ENCODE peak calls at places on chromosomes 16 and 17, in ten cellular contexts. One of them, this sample, is unnamed.

GRCh38 chr16:19912445-19913305 is 28.0 kb upstream of the GPRC5B start:
- DNase-seq in lower leg skin: no peak
- DNase-seq in GM12865: no peak
- DNase-seq in fibroblast of pulmonary artery: peak
- DNase-seq in fibroblast of mammary gland: peak
- DNase-seq in MM.1S: no peak
- DNase-seq in left ventricle myocardium inferior: no peak
- DNase-seq in CD4-positive, alpha-beta T cell: no peak
- DNase-seq in astrocyte of the spinal cord: no peak
- DNase-seq in neural progenitor cell: no peak
- DNase-seq in this sample: no peak

GRCh38 chr17:67245694-67246397 is 850 bp upstream of the HELZ start:
- DNase-seq in lower leg skin: no peak
- DNase-seq in GM12865: peak
- DNase-seq in fibroblast of pulmonary artery: no peak
- DNase-seq in fibroblast of mammary gland: no peak
- DNase-seq in MM.1S: no peak
- DNase-seq in left ventricle myocardium inferior: peak
- DNase-seq in CD4-positive, alpha-beta T cell: peak
- DNase-seq in astrocyte of the spinal cord: no peak
- DNase-seq in neural progenitor cell: peak
- DNase-seq in this sample: peak

GRCh38 chr17:29379084-29379811 is 10.9 kb upstream of the TAOK1 start:
- DNase-seq in lower leg skin: peak
- DNase-seq in GM12865: no peak
- DNase-seq in fibroblast of pulmonary artery: no peak
- DNase-seq in fibroblast of mammary gland: no peak
- DNase-seq in MM.1S: no peak
- DNase-seq in left ventricle myocardium inferior: no peak
- DNase-seq in CD4-positive, alpha-beta T cell: no peak
- DNase-seq in astrocyte of the spinal cord: no peak
- DNase-seq in neural progenitor cell: peak
- DNase-seq in this sample: no peak

GRCh38 chr17:7435676-7436555 is 681 bp downstream of the TMEM102 start:
- DNase-seq in lower leg skin: peak
- DNase-seq in GM12865: peak
- DNase-seq in fibroblast of pulmonary artery: no peak
- DNase-seq in fibroblast of mammary gland: no peak
- DNase-seq in MM.1S: peak
- DNase-seq in left ventricle myocardium inferior: peak
- DNase-seq in CD4-positive, alpha-beta T cell: peak
- DNase-seq in astrocyte of the spinal cord: no peak
- DNase-seq in neural progenitor cell: peak
- DNase-seq in this sample: no peak

GRCh38 chr17:55735784-55736405 is 13.2 kb upstream of the TMEM100 start:
- DNase-seq in lower leg skin: peak
- DNase-seq in GM12865: peak
- DNase-seq in fibroblast of pulmonary artery: peak
- DNase-seq in fibroblast of mammary gland: peak
- DNase-seq in MM.1S: peak
- DNase-seq in left ventricle myocardium inferior: no peak
- DNase-seq in CD4-positive, alpha-beta T cell: no peak
- DNase-seq in astrocyte of the spinal cord: peak
- DNase-seq in neural progenitor cell: peak
- DNase-seq in this sample: peak

GRCh38 chr17:67602974-67603373 is 114.8 kb upstream of the NOL11 start:
- DNase-seq in lower leg skin: no peak
- DNase-seq in GM12865: peak
- DNase-seq in fibroblast of pulmonary artery: peak
- DNase-seq in fibroblast of mammary gland: peak
- DNase-seq in MM.1S: peak
- DNase-seq in left ventricle myocardium inferior: no peak
- DNase-seq in CD4-positive, alpha-beta T cell: peak
- DNase-seq in astrocyte of the spinal cord: peak
- DNase-seq in neural progenitor cell: peak
- DNase-seq in this sample: peak

GRCh38 chr17:49814781-49815496 is 26.5 kb downstream of the KAT7 start:
- DNase-seq in lower leg skin: no peak
- DNase-seq in GM12865: no peak
- DNase-seq in fibroblast of pulmonary artery: no peak
- DNase-seq in fibroblast of mammary gland: no peak
- DNase-seq in MM.1S: no peak
- DNase-seq in left ventricle myocardium inferior: no peak
- DNase-seq in CD4-positive, alpha-beta T cell: no peak
- DNase-seq in astrocyte of the spinal cord: no peak
- DNase-seq in neural progenitor cell: peak
- DNase-seq in this sample: no peak

GRCh38 chr16:68356919-68357286 is 46.1 kb downstream of the PRMT7 start:
- DNase-seq in lower leg skin: no peak
- DNase-seq in GM12865: no peak
- DNase-seq in fibroblast of pulmonary artery: no peak
- DNase-seq in fibroblast of mammary gland: no peak
- DNase-seq in MM.1S: no peak
- DNase-seq in left ventricle myocardium inferior: no peak
- DNase-seq in CD4-positive, alpha-beta T cell: no peak
- DNase-seq in astrocyte of the spinal cord: no peak
- DNase-seq in neural progenitor cell: no peak
- DNase-seq in this sample: no peak

GRCh38 chr16:29673501-29673900 is 5.5 kb upstream of the QPRT start:
- DNase-seq in lower leg skin: no peak
- DNase-seq in GM12865: no peak
- DNase-seq in fibroblast of pulmonary artery: no peak
- DNase-seq in fibroblast of mammary gland: no peak
- DNase-seq in MM.1S: no peak
- DNase-seq in left ventricle myocardium inferior: no peak
- DNase-seq in CD4-positive, alpha-beta T cell: no peak
- DNase-seq in astrocyte of the spinal cord: no peak
- DNase-seq in neural progenitor cell: no peak
- DNase-seq in this sample: no peak

GRCh38 chr16:56679813-56680212 is 2.5 kb upstream of the MT1X start:
- DNase-seq in lower leg skin: no peak
- DNase-seq in GM12865: no peak
- DNase-seq in fibroblast of pulmonary artery: no peak
- DNase-seq in fibroblast of mammary gland: no peak
- DNase-seq in MM.1S: no peak
- DNase-seq in left ventricle myocardium inferior: no peak
- DNase-seq in CD4-positive, alpha-beta T cell: no peak
- DNase-seq in astrocyte of the spinal cord: no peak
- DNase-seq in neural progenitor cell: no peak
- DNase-seq in this sample: no peak

GRCh38 chr16:24522751-24523150 is 16.6 kb upstream of the RBBP6 start:
- DNase-seq in lower leg skin: no peak
- DNase-seq in GM12865: no peak
- DNase-seq in fibroblast of pulmonary artery: no peak
- DNase-seq in fibroblast of mammary gland: no peak
- DNase-seq in MM.1S: no peak
- DNase-seq in left ventricle myocardium inferior: no peak
- DNase-seq in CD4-positive, alpha-beta T cell: no peak
- DNase-seq in astrocyte of the spinal cord: no peak
- DNase-seq in neural progenitor cell: no peak
- DNase-seq in this sample: no peak

GRCh38 chr16:72951916-72952315 is 96.0 kb downstream of the ZFHX3 start:
- DNase-seq in lower leg skin: no peak
- DNase-seq in GM12865: no peak
- DNase-seq in fibroblast of pulmonary artery: no peak
- DNase-seq in fibroblast of mammary gland: no peak
- DNase-seq in MM.1S: no peak
- DNase-seq in left ventricle myocardium inferior: no peak
- DNase-seq in CD4-positive, alpha-beta T cell: no peak
- DNase-seq in astrocyte of the spinal cord: no peak
- DNase-seq in neural progenitor cell: no peak
- DNase-seq in this sample: no peak
- TF ChIP-seq CTCF in lower leg skin: no peak
- TF ChIP-seq CTCF in GM12865: no peak
- TF ChIP-seq CTCF in fibroblast of pulmonary artery: no peak
- TF ChIP-seq CTCF in fibroblast of mammary gland: no peak
- TF ChIP-seq CTCF in MM.1S: no peak
- TF ChIP-seq CTCF in left ventricle myocardium inferior: no peak
- TF ChIP-seq CTCF in CD4-positive, alpha-beta T cell: no peak
- TF ChIP-seq CTCF in astrocyte of the spinal cord: no peak
- TF ChIP-seq CTCF in neural progenitor cell: no peak
- TF ChIP-seq CTCF in this sample: no peak

DNA sequence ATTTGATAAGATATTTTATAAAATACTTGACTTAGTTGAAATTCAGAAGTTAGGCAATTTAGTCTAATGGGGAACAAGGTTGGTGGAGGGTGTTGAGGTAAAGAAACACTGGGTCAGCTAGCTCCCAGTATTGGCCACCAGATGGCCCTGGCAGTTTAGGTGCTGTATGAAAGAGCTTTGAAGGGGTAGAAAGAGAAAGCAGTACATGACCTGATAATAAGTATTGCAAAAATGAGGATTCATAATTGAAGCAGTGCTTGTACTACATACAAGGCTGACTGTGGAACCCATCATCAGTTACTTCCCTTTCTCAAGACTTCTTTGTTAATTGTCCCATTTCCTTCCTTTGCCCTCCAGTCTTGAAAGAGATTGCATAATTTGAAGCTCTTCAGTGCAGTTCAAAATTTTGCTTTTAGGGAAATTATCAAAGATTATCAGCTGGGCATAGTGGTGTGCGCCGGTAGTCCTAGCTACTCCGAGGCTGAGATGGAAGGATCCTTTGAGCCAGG is 29.4 kb downstream of the TANC2 start:
- DNase-seq in lower leg skin: no peak
- DNase-seq in GM12865: peak
- DNase-seq in fibroblast of pulmonary artery: peak
- DNase-seq in fibroblast of mammary gland: peak
- DNase-seq in MM.1S: peak
- DNase-seq in left ventricle myocardium inferior: no peak
- DNase-seq in CD4-positive, alpha-beta T cell: no peak
- DNase-seq in astrocyte of the spinal cord: peak
- DNase-seq in neural progenitor cell: peak
- DNase-seq in this sample: peak
- TF ChIP-seq CTCF in lower leg skin: no peak
- TF ChIP-seq CTCF in GM12865: peak
- TF ChIP-seq CTCF in fibroblast of pulmonary artery: peak
- TF ChIP-seq CTCF in fibroblast of mammary gland: peak
- TF ChIP-seq CTCF in MM.1S: peak
- TF ChIP-seq CTCF in left ventricle myocardium inferior: peak
- TF ChIP-seq CTCF in CD4-positive, alpha-beta T cell: peak
- TF ChIP-seq CTCF in astrocyte of the spinal cord: peak
- TF ChIP-seq CTCF in neural progenitor cell: peak
- TF ChIP-seq CTCF in this sample: peak

GRCh38 chr17:79841369-79842135 is 2.3 kb upstream of the CBX4 start:
- DNase-seq in lower leg skin: no peak
- DNase-seq in GM12865: no peak
- DNase-seq in fibroblast of pulmonary artery: no peak
- DNase-seq in fibroblast of mammary gland: no peak
- DNase-seq in MM.1S: no peak
- DNase-seq in left ventricle myocardium inferior: no peak
- DNase-seq in CD4-positive, alpha-beta T cell: no peak
- DNase-seq in astrocyte of the spinal cord: no peak
- DNase-seq in neural progenitor cell: peak
- DNase-seq in this sample: no peak
- TF ChIP-seq CTCF in lower leg skin: no peak
- TF ChIP-seq CTCF in GM12865: no peak
- TF ChIP-seq CTCF in fibroblast of pulmonary artery: no peak
- TF ChIP-seq CTCF in fibroblast of mammary gland: no peak
- TF ChIP-seq CTCF in MM.1S: no peak
- TF ChIP-seq CTCF in left ventricle myocardium inferior: no peak
- TF ChIP-seq CTCF in CD4-positive, alpha-beta T cell: no peak
- TF ChIP-seq CTCF in astrocyte of the spinal cord: no peak
- TF ChIP-seq CTCF in neural progenitor cell: no peak
- TF ChIP-seq CTCF in this sample: no peak

GRCh38 chr17:17783121-17783824 is 53.5 kb downstream of the SREBF1 start:
- DNase-seq in lower leg skin: no peak
- DNase-seq in GM12865: peak
- DNase-seq in fibroblast of pulmonary artery: peak
- DNase-seq in fibroblast of mammary gland: peak
- DNase-seq in MM.1S: peak
- DNase-seq in left ventricle myocardium inferior: peak
- DNase-seq in CD4-positive, alpha-beta T cell: peak
- DNase-seq in astrocyte of the spinal cord: peak
- DNase-seq in neural progenitor cell: peak
- DNase-seq in this sample: peak

GRCh38 chr17:17783825-17784598 is 52.8 kb downstream of the SREBF1 start:
- DNase-seq in lower leg skin: peak
- DNase-seq in GM12865: peak
- DNase-seq in fibroblast of pulmonary artery: peak
- DNase-seq in fibroblast of mammary gland: peak
- DNase-seq in MM.1S: no peak
- DNase-seq in left ventricle myocardium inferior: peak
- DNase-seq in CD4-positive, alpha-beta T cell: no peak
- DNase-seq in astrocyte of the spinal cord: peak
- DNase-seq in neural progenitor cell: peak
- DNase-seq in this sample: no peak

GRCh38 chr17:17785407-17785806 is 51.4 kb downstream of the SREBF1 start:
- DNase-seq in lower leg skin: no peak
- DNase-seq in GM12865: no peak
- DNase-seq in fibroblast of pulmonary artery: no peak
- DNase-seq in fibroblast of mammary gland: no peak
- DNase-seq in MM.1S: no peak
- DNase-seq in left ventricle myocardium inferior: no peak
- DNase-seq in CD4-positive, alpha-beta T cell: no peak
- DNase-seq in astrocyte of the spinal cord: no peak
- DNase-seq in neural progenitor cell: no peak
- DNase-seq in this sample: no peak

GRCh38 chr17:17782425-17783120 is 54.2 kb downstream of the SREBF1 start:
- DNase-seq in lower leg skin: no peak
- DNase-seq in GM12865: peak
- DNase-seq in fibroblast of pulmonary artery: no peak
- DNase-seq in fibroblast of mammary gland: no peak
- DNase-seq in MM.1S: no peak
- DNase-seq in left ventricle myocardium inferior: no peak
- DNase-seq in CD4-positive, alpha-beta T cell: no peak
- DNase-seq in astrocyte of the spinal cord: peak
- DNase-seq in neural progenitor cell: peak
- DNase-seq in this sample: peak

DNA sequence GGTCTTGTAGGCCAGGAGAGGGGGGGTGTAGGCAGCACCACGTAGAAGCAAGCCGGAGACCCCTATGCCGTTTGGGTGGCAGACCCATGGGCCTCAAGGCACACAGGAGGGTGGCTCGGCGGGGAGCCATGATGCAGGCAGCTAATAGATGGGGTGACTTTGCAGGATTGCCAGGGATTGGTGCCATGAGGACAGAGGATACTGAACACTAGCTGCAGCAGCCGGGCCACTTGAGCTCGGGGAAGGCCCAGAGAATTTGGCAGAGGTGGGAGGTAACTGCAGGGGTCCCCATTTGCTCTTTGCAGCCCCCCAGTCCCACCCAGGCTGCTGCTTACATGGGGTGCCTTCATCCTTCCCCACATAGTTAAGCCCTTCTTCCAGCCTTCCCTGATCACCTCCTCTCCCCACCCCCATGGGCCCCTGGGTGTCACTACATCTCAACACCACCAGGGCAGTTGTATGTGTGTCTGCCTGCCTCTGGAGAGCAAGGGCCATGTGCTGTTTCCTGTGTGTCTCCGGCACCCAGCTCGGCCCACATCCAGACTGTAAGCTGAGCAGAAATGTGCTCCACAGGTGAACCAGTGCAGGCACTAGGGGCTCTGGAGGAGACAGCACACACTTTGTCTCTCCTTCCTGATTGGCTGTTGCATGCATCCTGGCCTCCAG is 52.1 kb downstream of the SREBF1 start:
- DNase-seq in lower leg skin: no peak
- DNase-seq in GM12865: peak
- DNase-seq in fibroblast of pulmonary artery: no peak
- DNase-seq in fibroblast of mammary gland: no peak
- DNase-seq in MM.1S: no peak
- DNase-seq in left ventricle myocardium inferior: no peak
- DNase-seq in CD4-positive, alpha-beta T cell: no peak
- DNase-seq in astrocyte of the spinal cord: no peak
- DNase-seq in neural progenitor cell: peak
- DNase-seq in this sample: no peak
- TF ChIP-seq CTCF in lower leg skin: no peak
- TF ChIP-seq CTCF in GM12865: no peak
- TF ChIP-seq CTCF in fibroblast of pulmonary artery: peak
- TF ChIP-seq CTCF in fibroblast of mammary gland: no peak
- TF ChIP-seq CTCF in MM.1S: peak
- TF ChIP-seq CTCF in left ventricle myocardium inferior: peak
- TF ChIP-seq CTCF in CD4-positive, alpha-beta T cell: no peak
- TF ChIP-seq CTCF in astrocyte of the spinal cord: no peak
- TF ChIP-seq CTCF in neural progenitor cell: peak
- TF ChIP-seq CTCF in this sample: no peak

This sample was measured in GM13977.